ENCODE peak calls at places on chromosomes 5 and 9, in six cellular contexts. X is NCI-H748 treated with DMSO at 0.1 percent for 48 hours, S is COR-L47, D is left ventricle myocardium superior, I is NCI-H524 treated with DMSO at 0.1 percent for 48 hours, K is cardiac muscle cell. F is an unnamed sample.
A peak's percentile ranks its signal among the peaks of the same experiment; 100 is the strongest.

GRCh38 chr5:137887831-137888230 is 1.4 kb upstream of the PKD2L2 start:
- DNase-seq in X (no peak), S (no peak), D (no peak), I (no peak), K (no peak), F (no peak)

GRCh38 chr9:20981486-20981885 is 50.0 kb downstream of the HACD4 start:
- DNase-seq in X (no peak), S (no peak), D (no peak), I (no peak), K (peak; percentile 81), F (no peak)

GRCh38 chr9:129415954-129416651 is 204.8 kb downstream of the C9orf50 start:
- DNase-seq in X (no peak), S (no peak), D (no peak), I (peak; percentile 83), K (no peak), F (peak; percentile 15)

GRCh38 chr5:1506242-1507015 is 17.3 kb downstream of the LPCAT1 start:
- DNase-seq in X (no peak), S (no peak), D (no peak), I (no peak), K (no peak), F (peak; percentile 5)

GRCh38 chr9:75483636-75484035 is 395.3 kb downstream of the OSTF1 start:
- DNase-seq in X (no peak), S (no peak), D (no peak), I (no peak), K (no peak), F (no peak)

GRCh38 chr5:112018846-112019245 is 261.9 kb upstream of the NREP start:
- DNase-seq in X (no peak), S (no peak), D (no peak), I (no peak), K (no peak), F (no peak)

GRCh38 chr5:54171645-54172384 is 138.6 kb downstream of the ARL15 start:
- DNase-seq in X (no peak), S (no peak), D (no peak), I (no peak), K (peak; percentile 54), F (no peak)

GRCh38 chr5:77444356-77444755 is 47.8 kb downstream of the WDR41 start:
- DNase-seq in X (no peak), S (no peak), D (no peak), I (no peak), K (no peak), F (no peak)

GRCh38 chr5:113425909-113426308 is 8.9 kb downstream of the TSSK1B start:
- DNase-seq in X (no peak), S (no peak), D (no peak), I (no peak), K (peak; percentile 2), F (no peak)

GRCh38 chr9:100099722-100100042 is 639 bp downstream of the INVS start:
- DNase-seq in X (no peak), S (peak; percentile 23), D (peak; percentile 38), I (no peak), K (no peak), F (no peak)

GRCh38 chr5:125467222-125467621 is 720.8 kb upstream of the ZNF608 start:
- DNase-seq in X (no peak), S (no peak), D (no peak), I (no peak), K (no peak), F (no peak)

GRCh38 chr9:75229605-75230332 is 141.5 kb downstream of the OSTF1 start:
- DNase-seq in X (no peak), S (no peak), D (no peak), I (no peak), K (peak; percentile 7), F (no peak)

GRCh38 chr9:38689678-38690077 is 30.3 kb downstream of the FAM240B start:
- DNase-seq in X (no peak), S (peak; percentile 78), D (no peak), I (no peak), K (peak; percentile 71), F (no peak)

GRCh38 chr5:12911156-12911555 is 1006.9 kb upstream of the CTNND2 start:
- DNase-seq in X (no peak), S (no peak), D (no peak), I (no peak), K (no peak), F (no peak)

GRCh38 chr5:127958421-127959011 is 125.0 kb upstream of the SLC12A2 start:
- DNase-seq in X (peak; percentile 59), S (peak; percentile 6), D (no peak), I (no peak), K (no peak), F (no peak)

GRCh38 chr9:76893395-76893932 is 12.4 kb downstream of the PRUNE2 start:
- DNase-seq in X (no peak), S (no peak), D (no peak), I (no peak), K (no peak), F (no peak)

GRCh38 chr9:88596376-88596775 is 61.4 kb downstream of the NXNL2 start:
- DNase-seq in X (no peak), S (no peak), D (no peak), I (no peak), K (no peak), F (no peak)

GRCh38 chr5:76615759-76616158 is 7.4 kb downstream of the F2RL2 start:
- DNase-seq in X (no peak), S (no peak), D (no peak), I (no peak), K (no peak), F (no peak)

GRCh38 chr9:109817846-109818472 is 38.0 kb downstream of the PALM2AKAP2 start:
- DNase-seq in X (peak; percentile 78), S (peak; percentile 75), D (no peak), I (peak; percentile 91), K (peak; percentile 97), F (no peak)

GRCh38 chr9:89801723-89802680 is 197.2 kb downstream of the GADD45G start:
- DNase-seq in X (no peak), S (no peak), D (peak; percentile 43), I (no peak), K (peak; percentile 19), F (no peak)

GRCh38 chr9:22165144-22165543 is 156.0 kb upstream of the CDKN2B start:
- DNase-seq in X (no peak), S (no peak), D (no peak), I (peak; percentile 50), K (no peak), F (no peak)

GRCh38 chr9:132833451-132834130 is 44.5 kb downstream of the AK8 start:
- DNase-seq in X (no peak), S (no peak), D (no peak), I (peak; percentile 59), K (no peak), F (no peak)

GRCh38 chr5:127820910-127821553 is 117.8 kb downstream of the CCDC192 start:
- DNase-seq in X (no peak), S (no peak), D (no peak), I (no peak), K (no peak), F (no peak)

GRCh38 chr9:33375841-33376321 is 26.5 kb downstream of the AQP7 start:
- DNase-seq in X (no peak), S (no peak), D (no peak), I (no peak), K (peak; percentile 78), F (no peak)

GRCh38 chr5:108720416-108720815 is 27.3 kb upstream of the FER start:
- DNase-seq in X (no peak), S (no peak), D (no peak), I (no peak), K (peak; percentile 37), F (no peak)

GRCh38 chr5:33313150-33313549 is 127.6 kb upstream of the TARS1 start:
- DNase-seq in X (no peak), S (no peak), D (no peak), I (no peak), K (peak; percentile 72), F (no peak)

GRCh38 chr9:134365791-134366222 is 39.6 kb downstream of the RXRA start:
- DNase-seq in X (no peak), S (peak; percentile 98), D (peak; percentile 86), I (peak; percentile 90), K (peak; percentile 49), F (peak; percentile 62)

GRCh38 chr9:133532937-133533668 is 1.4 kb upstream of the ADAMTSL2 start:
- DNase-seq in X (peak; percentile 7), S (peak; percentile 74), D (peak; percentile 83), I (peak; percentile 44), K (peak; percentile 60), F (peak; percentile 83)

GRCh38 chr5:2149196-2149541 is 266.4 kb upstream of the IRX4 start:
- DNase-seq in X (peak; percentile 96), S (no peak), D (no peak), I (peak; percentile 84), K (peak; percentile 31), F (no peak)